ENCODE peak calls at places on chromosome 5, in seven cellular contexts. S is ovary, L is left ventricle myocardium inferior, C is body of pancreas, D is endothelial cell of umbilical vein, X is neural crest cell, Y is A549. I is an unnamed sample.

GRCh38 chr5:7010578-7010977 is 297.3 kb downstream of the TENT4A start:
- DNase-seq in L (no peak), Y (no peak), D (no peak), C (no peak), S (no peak), X (no peak), I (no peak)

GRCh38 chr5:73436535-73437125 is 11.9 kb downstream of the FOXD1 start:
- DNase-seq in L (no peak), D (no peak), Y (no peak), S (no peak), C (no peak), X (no peak), I (no peak)

GRCh38 chr5:78792342-78793055 is 143.9 kb upstream of the LHFPL2 start:
- DNase-seq in C (no peak), S (no peak), X (no peak), L (no peak), Y (no peak), D (no peak), I (no peak)

GRCh38 chr5:160486573-160486972 is 64.9 kb downstream of the PTTG1 start:
- DNase-seq in S (no peak), Y (no peak), X (no peak), D (no peak), L (no peak), C (no peak), I (no peak)

GRCh38 chr5:122908108-122908507 is 62.7 kb downstream of the SNX24 start:
- DNase-seq in C (no peak), S (no peak), X (no peak), D (no peak), L (no peak), Y (no peak), I (no peak)

GRCh38 chr5:307794-308579 is 13.5 kb upstream of the AHRR start:
- DNase-seq in C (no peak), X (no peak), D (no peak), S (no peak), Y (no peak), L (no peak), I (no peak)

GRCh38 chr5:157917909-157918809 is 59.2 kb upstream of the CLINT1 start:
- DNase-seq in D (peak; percentile 74), C (peak; percentile 84), X (peak; percentile 47), L (peak; percentile 54), Y (peak; percentile 25), S (peak; percentile 52), I (peak; percentile 50)

GRCh38 chr5:110339399-110339798 is 387.1 kb downstream of the TMEM232 start:
- DNase-seq in L (no peak), D (no peak), S (no peak), X (no peak), C (no peak), Y (no peak), I (no peak)

GRCh38 chr5:173094012-173094661 is 38.0 kb downstream of the CREBRF start:
- DNase-seq in C (no peak), L (no peak), Y (no peak), S (no peak), X (no peak), D (peak; percentile 97), I (no peak)

GRCh38 chr5:77981820-77982219 is 205.7 kb upstream of the TBCA start:
- DNase-seq in C (no peak), D (no peak), L (no peak), X (no peak), S (no peak), Y (no peak), I (no peak)

GRCh38 chr5:34012791-34013190 is 4.9 kb upstream of the AMACR start:
- DNase-seq in S (no peak), L (no peak), Y (no peak), C (peak; percentile 13), X (no peak), D (peak; percentile 32), I (no peak)

GRCh38 chr5:108345541-108346171 is 36.2 kb downstream of the FBXL17 start:
- DNase-seq in X (no peak), C (no peak), S (no peak), L (no peak), D (peak; percentile 70), Y (peak; percentile 2), I (no peak)

GRCh38 chr5:91359957-91360609 is 23.0 kb downstream of the ARRDC3 start:
- DNase-seq in C (no peak), X (no peak), Y (no peak), D (no peak), L (no peak), S (no peak), I (no peak)

GRCh38 chr5:68460147-68460760 is 244.7 kb downstream of the PIK3R1 start:
- DNase-seq in S (no peak), C (peak; percentile 47), X (peak; percentile 20), D (peak; percentile 76), L (no peak), Y (peak; percentile 12), I (no peak)

GRCh38 chr5:41240985-41241384 is 27.7 kb upstream of the C6 start:
- DNase-seq in Y (no peak), D (no peak), L (no peak), S (no peak), C (no peak), X (no peak), I (no peak)

GRCh38 chr5:76062502-76062901 is 20.7 kb upstream of the SV2C start:
- DNase-seq in D (no peak), C (no peak), Y (no peak), X (no peak), S (no peak), L (no peak), I (no peak)

GRCh38 chr5:27124590-27124989 is 86.2 kb upstream of the CDH9 start:
- DNase-seq in X (peak; percentile 25), C (no peak), Y (peak; percentile 21), D (no peak), L (no peak), S (no peak), I (no peak)

GRCh38 chr5:52822437-52822836 is 34.7 kb downstream of the ITGA1 start:
- DNase-seq in D (no peak), S (no peak), Y (no peak), L (peak; percentile 83), X (no peak), C (peak; percentile 45), I (no peak)

GRCh38 chr5:178434016-178434761 is 156.0 kb downstream of the COL23A1 start:
- DNase-seq in X (no peak), C (no peak), Y (no peak), L (no peak), S (no peak), D (no peak), I (no peak)

GRCh38 chr5:10441992-10442435 is 335 bp downstream of the ROPN1L start:
- DNase-seq in L (no peak), Y (peak; percentile 66), D (no peak), C (no peak), X (no peak), S (no peak), I (no peak)

GRCh38 chr5:168315416-168315990 is 24.1 kb downstream of the WWC1 start:
- DNase-seq in Y (no peak), X (no peak), C (no peak), S (no peak), D (no peak), L (no peak), I (no peak)

GRCh38 chr5:117731445-117731844 is 1156.8 kb upstream of the SEMA6A start:
- DNase-seq in Y (no peak), C (no peak), X (no peak), L (no peak), D (no peak), S (no peak), I (no peak)

GRCh38 chr5:39533749-39534148 is 109.0 kb upstream of the DAB2 start:
- DNase-seq in L (no peak), X (no peak), C (no peak), D (peak; percentile 63), Y (no peak), S (no peak), I (no peak)

GRCh38 chr5:32713396-32714381 is 2.6 kb downstream of the NPR3 start:
- DNase-seq in D (no peak), Y (no peak), L (peak; percentile 55), X (peak; percentile 22), S (no peak), C (peak; percentile 18), I (no peak)

GRCh38 chr5:372556-372910 is 51.0 kb downstream of the AHRR start:
- DNase-seq in S (no peak), Y (no peak), C (no peak), L (no peak), D (no peak), X (no peak), I (no peak)

GRCh38 chr5:170277953-170278352 is 19.6 kb downstream of the LCP2 start:
- DNase-seq in L (no peak), D (no peak), C (no peak), S (no peak), X (no peak), Y (no peak), I (no peak)

GRCh38 chr5:7872517-7873149 is 3.7 kb downstream of the MTRR start:
- DNase-seq in C (no peak), Y (no peak), D (no peak), S (no peak), X (no peak), L (no peak), I (no peak)

DNA sequence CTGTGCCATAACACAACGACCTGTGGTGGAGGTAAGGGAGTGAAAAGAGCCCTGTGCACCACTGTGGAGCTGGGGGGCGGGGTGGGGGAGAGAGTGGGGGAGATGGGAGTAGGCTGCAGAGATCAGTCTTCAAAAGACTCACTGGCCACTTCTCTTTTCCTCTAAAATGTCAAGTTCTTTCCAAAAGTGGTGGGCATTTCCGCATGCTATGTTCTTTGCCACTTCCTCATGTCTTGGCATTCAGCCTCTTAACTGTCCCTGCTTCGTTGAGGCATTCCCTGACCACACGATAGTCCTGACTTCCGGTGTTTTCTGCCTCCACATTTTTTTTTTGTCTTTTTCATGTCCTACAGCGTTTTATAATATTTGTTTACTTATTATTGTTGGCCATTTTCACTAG is 2.4 kb upstream of the PPP2R2B start:
- DNase-seq in S (no peak), X (no peak), L (no peak), Y (no peak), D (no peak), C (no peak), I (no peak)
- TF ChIP-seq CTCF in S (no peak), X (no peak), L (no peak), Y (no peak), D (no peak), C (no peak), I (no peak)

GRCh38 chr5:133111299-133111698 is 59.5 kb downstream of the HSPA4 start:
- DNase-seq in X (peak; percentile 92), C (peak; percentile 87), D (peak; percentile 83), Y (peak; percentile 83), S (peak; percentile 50), L (peak; percentile 77), I (peak; percentile 30)
- TF ChIP-seq CTCF in X (peak; percentile 95), C (peak; percentile 77), D (peak; percentile 84), Y (peak; percentile 98), S (no peak), L (peak; percentile 91), I (peak; percentile 95)

DNA sequence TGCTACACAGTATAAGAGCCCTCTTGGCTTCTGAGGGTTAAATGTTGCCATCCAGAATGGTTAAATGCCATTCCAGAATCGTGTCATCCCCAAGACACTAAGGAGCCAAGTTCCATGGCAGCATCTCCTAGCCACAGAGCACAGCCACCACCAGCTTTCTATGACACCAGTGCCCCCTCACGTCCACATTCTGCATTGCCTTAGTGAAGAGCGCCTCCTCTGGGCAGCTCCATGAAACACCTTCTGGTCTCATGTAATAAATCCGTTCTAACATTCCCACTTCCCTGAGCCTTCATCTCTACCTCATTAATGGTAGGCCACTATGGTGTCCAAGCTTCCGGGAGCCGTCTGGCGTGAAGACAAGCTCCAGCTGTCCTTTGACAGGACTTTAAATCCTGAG is 12.4 kb downstream of the CBY3 start:
- DNase-seq in Y (peak; percentile 47), S (no peak), X (peak; percentile 43), L (no peak), C (peak; percentile 59), D (peak; percentile 59), I (no peak)
- TF ChIP-seq CTCF in Y (peak; percentile 51), S (no peak), X (peak; percentile 72), L (peak; percentile 55), C (peak; percentile 17), D (peak; percentile 89), I (peak; percentile 95)

GRCh38 chr5:3412146-3412545 is 183.5 kb upstream of the IRX1 start:
- DNase-seq in S (no peak), C (no peak), L (no peak), D (no peak), X (no peak), Y (no peak), I (no peak)
- TF ChIP-seq CTCF in S (no peak), C (no peak), L (no peak), D (no peak), X (no peak), Y (no peak), I (no peak)

I was measured in epithelial cell of proximal tubule.